ENCODE peak calls at places on chromosomes 5 and 9, in eight cellular contexts. O is tibial nerve, M is right atrium auricular region, Q is choroid plexus epithelial cell, T is IMR-90, X is AG04449, W is fibroblast of mammary gland, H is fibroblast of lung. Z is an unnamed sample.

GRCh38 chr5:40481226-40481625 is 198.5 kb upstream of the PTGER4 start:
- DNase-seq in O (no peak), M (no peak), Q (no peak), T (peak; percentile 27), X (no peak), W (no peak), H (no peak), Z (no peak)

GRCh38 chr5:1788828-1789227 is 10.8 kb downstream of the MRPL36 start:
- DNase-seq in O (no peak), M (no peak), Q (no peak), T (no peak), X (no peak), W (no peak), H (no peak), Z (no peak)

GRCh38 chr5:145101246-145101645 is 733.9 kb downstream of the PRELID2 start:
- DNase-seq in O (no peak), M (no peak), Q (no peak), T (no peak), X (no peak), W (no peak), H (peak; percentile 2), Z (no peak)

GRCh38 chr5:56671571-56671970 is 143.8 kb upstream of the MAP3K1 start:
- DNase-seq in O (no peak), M (no peak), Q (no peak), T (no peak), X (no peak), W (no peak), H (no peak), Z (no peak)

GRCh38 chr9:21883642-21884041 is 81.2 kb downstream of the MTAP start:
- DNase-seq in O (no peak), M (no peak), Q (no peak), T (no peak), X (no peak), W (no peak), H (no peak), Z (no peak)

GRCh38 chr5:52709171-52709925 is 78.4 kb upstream of the ITGA1 start:
- DNase-seq in O (no peak), M (no peak), Q (peak; percentile 90), T (peak; percentile 42), X (no peak), W (peak; percentile 65), H (no peak), Z (peak; percentile 59)

GRCh38 chr5:56698463-56699381 is 116.6 kb upstream of the MAP3K1 start:
- DNase-seq in O (no peak), M (no peak), Q (peak; percentile 57), T (no peak), X (no peak), W (no peak), H (no peak), Z (no peak)

GRCh38 chr9:111598730-111599091 is 736 bp downstream of the PTGR1 start:
- DNase-seq in O (peak; percentile 28), M (peak; percentile 74), Q (peak; percentile 62), T (peak; percentile 62), X (no peak), W (peak; percentile 75), H (peak; percentile 52), Z (peak; percentile 80)

GRCh38 chr5:43729846-43730478 is 127.0 kb downstream of the NNT start:
- DNase-seq in O (no peak), M (no peak), Q (peak; percentile 55), T (peak; percentile 51), X (no peak), W (peak; percentile 65), H (peak; percentile 80), Z (peak; percentile 42)

GRCh38 chr5:27639005-27639612 is 600.7 kb upstream of the CDH9 start:
- DNase-seq in O (no peak), M (no peak), Q (no peak), T (no peak), X (no peak), W (no peak), H (no peak), Z (no peak)

DNA sequence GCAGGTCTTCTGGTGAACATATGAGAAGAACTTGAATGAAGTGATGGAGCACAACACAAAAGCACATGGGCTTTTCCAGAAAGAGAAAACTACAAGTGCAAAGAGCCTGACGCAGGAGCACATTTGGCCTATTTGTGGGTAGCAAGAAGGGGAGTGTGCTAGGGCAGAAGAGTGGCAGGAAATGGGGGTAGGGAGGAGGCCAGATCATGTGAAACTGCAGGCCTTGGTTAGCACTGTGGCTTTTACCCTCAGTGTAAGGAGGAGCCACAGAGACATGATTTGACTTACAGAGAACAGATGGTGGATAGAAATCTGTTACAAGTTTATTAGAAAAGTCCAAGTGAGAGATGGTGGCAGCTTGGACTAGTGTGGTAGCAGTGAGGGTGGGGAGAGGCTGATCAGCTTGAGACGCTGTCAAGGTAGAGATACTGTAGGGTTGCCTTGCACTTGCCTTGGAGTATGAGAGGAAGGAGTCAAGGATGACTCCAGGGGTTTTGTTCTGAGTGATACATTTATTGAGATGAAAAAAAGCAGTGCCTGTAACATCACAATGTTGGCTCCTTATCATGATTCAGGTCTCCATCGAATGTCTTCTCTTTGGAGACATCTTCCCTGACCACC is 126.7 kb downstream of the PPP2R2B start:
- DNase-seq in O (no peak), M (no peak), Q (no peak), T (no peak), X (no peak), W (no peak), H (no peak), Z (no peak)
- H3K4me3 ChIP-seq in O (no peak overlapping the region), M (no peak overlapping the region), Q (no peak overlapping the region), T (no peak overlapping the region), X (no peak overlapping the region), W (no peak overlapping the region), H (no peak overlapping the region), Z (no peak overlapping the region)

GRCh38 chr5:127290019-127290945 is at the start of gene MEGF10:
- DNase-seq in O (peak; percentile 20), M (no peak), Q (peak; percentile 70), T (peak; percentile 17), X (no peak), W (peak; percentile 44), H (peak; percentile 48), Z (peak; percentile 44)
- TF ChIP-seq CTCF in O (peak; percentile 41), M (peak; percentile 78), Q (peak; percentile 93), T (peak; percentile 69), X (peak; percentile 77), W (peak; percentile 79), H (peak; percentile 80), Z (peak; percentile 78)

GRCh38 chr5:136382071-136382470 is 16.7 kb upstream of the TRPC7 start:
- DNase-seq in O (no peak), M (no peak), Q (no peak), T (no peak), X (no peak), W (no peak), H (no peak), Z (no peak)
- H3K4me3 ChIP-seq in O (no peak overlapping the region), M (no peak overlapping the region), Q (no peak overlapping the region), T (no peak overlapping the region), X (no peak overlapping the region), W (no peak overlapping the region), H (no peak overlapping the region), Z (no peak overlapping the region)

DNA sequence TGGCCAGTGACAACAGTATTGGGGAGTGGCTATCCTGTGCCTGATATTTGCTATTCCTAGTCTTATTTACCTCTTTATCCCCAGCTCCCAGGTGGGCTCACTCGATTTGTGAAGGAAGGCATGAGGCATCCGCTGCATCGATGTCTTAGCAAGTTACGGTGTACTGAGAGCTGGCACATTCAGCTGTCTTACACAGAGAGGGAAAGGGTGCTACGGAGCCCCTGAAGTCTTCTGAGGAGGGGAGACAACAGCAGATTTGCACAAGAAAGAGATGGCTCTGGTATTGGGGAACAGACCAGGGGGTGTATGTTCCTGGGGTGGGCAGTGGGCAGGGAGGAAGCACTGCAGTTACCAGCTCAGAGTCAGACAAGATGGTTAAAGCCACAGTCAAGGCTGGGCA is 172.6 kb downstream of the FGF18 start:
- DNase-seq in O (no peak), M (peak; percentile 47), Q (no peak), T (no peak), X (no peak), W (no peak), H (no peak), Z (no peak)
- TF ChIP-seq CTCF in O (no peak), M (no peak), Q (no peak), T (no peak), X (no peak), W (no peak), H (no peak), Z (no peak)

GRCh38 chr9:68710082-68710481 is 5.0 kb downstream of the PIP5K1B start:
- DNase-seq in O (no peak), M (no peak), Q (no peak), T (no peak), X (no peak), W (no peak), H (no peak), Z (no peak)

GRCh38 chr9:68708089-68708488 is 3.0 kb downstream of the PIP5K1B start:
- DNase-seq in O (no peak), M (no peak), Q (no peak), T (no peak), X (no peak), W (no peak), H (no peak), Z (no peak)

GRCh38 chr9:68709291-68709970 is 4.4 kb downstream of the PIP5K1B start:
- DNase-seq in O (no peak), M (no peak), Q (no peak), T (no peak), X (no peak), W (no peak), H (no peak), Z (no peak)

GRCh38 chr9:68706579-68707201 is 1.6 kb downstream of the PIP5K1B start:
- DNase-seq in O (no peak), M (no peak), Q (no peak), T (no peak), X (no peak), W (no peak), H (no peak), Z (no peak)

DNA sequence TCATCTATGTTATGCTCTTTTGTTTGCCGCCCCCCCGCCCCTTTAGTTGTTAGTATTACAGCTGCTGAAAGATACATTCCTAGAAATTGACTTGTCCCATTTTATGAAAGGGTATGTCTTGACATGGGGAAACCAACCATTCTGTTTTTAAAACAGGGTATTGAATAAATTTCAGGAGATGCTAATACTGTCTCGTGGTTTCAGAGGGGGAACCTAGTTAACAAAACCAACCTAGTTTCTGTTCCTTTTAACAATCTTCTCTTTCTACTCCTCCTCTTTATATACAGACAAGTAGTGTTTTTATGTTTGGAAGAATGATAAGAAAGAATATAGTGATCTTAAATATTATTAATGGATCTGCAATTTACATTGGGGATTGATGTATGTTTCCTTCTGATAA is 3.5 kb downstream of the PIP5K1B start:
- DNase-seq in O (no peak), M (no peak), Q (no peak), T (no peak), X (no peak), W (no peak), H (no peak), Z (no peak)
- H3K4me3 ChIP-seq in O (no peak overlapping the region), M (no peak overlapping the region), Q (no peak overlapping the region), T (no peak overlapping the region), X (no peak overlapping the region), W (no peak overlapping the region), H (no peak overlapping the region), Z (no peak overlapping the region)

GRCh38 chr5:78320461-78320860 is 26.0 kb upstream of the AP3B1 start:
- DNase-seq in O (peak; percentile 9), M (no peak), Q (peak; percentile 74), T (peak; percentile 69), X (peak; percentile 16), W (peak; percentile 59), H (peak; percentile 62), Z (peak; percentile 54)
- TF ChIP-seq CTCF in O (peak; percentile 25), M (peak; percentile 68), Q (peak; percentile 71), T (peak; percentile 71), X (peak; percentile 44), W (peak; percentile 82), H (peak; percentile 63), Z (peak; percentile 64)